ENCODE peak calls at places on chromosomes 12 and 14, in four cellular contexts. U is cardiac muscle cell, E is HepG2, X is aorta. M is an unnamed sample. For H3K9me3 and H3K36me3, the result is how much of the 10 kb centered on the place peaks cover.

GRCh38 chr12:98188649-98189048 is 326.7 kb upstream of the TMPO start:
- DNase-seq in U (peak), E (no peak), X (no peak), M (no peak)

GRCh38 chr12:53290661-53291060 is 4.7 kb upstream of the PFDN5 start:
- DNase-seq in U (no peak), E (no peak), X (no peak), M (no peak)

GRCh38 chr12:93918262-93918661 is 230.1 kb upstream of the PLXNC1 start:
- DNase-seq in U (peak), E (no peak), X (no peak), M (no peak)

GRCh38 chr14:89409961-89410360 is 7.1 kb downstream of the FOXN3 start:
- DNase-seq in U (no peak), E (no peak), X (no peak), M (no peak)

GRCh38 chr12:121829250-121829918 is 25.6 kb downstream of the SETD1B start:
- DNase-seq in U (no peak), E (no peak), X (no peak), M (no peak)

GRCh38 chr14:54781080-54781479 is 121.5 kb downstream of the GCH1 start:
- DNase-seq in U (no peak), E (no peak), X (no peak), M (no peak)

GRCh38 chr12:24562761-24563392 is 386.0 kb downstream of the BCAT1 start:
- DNase-seq in U (peak), E (no peak), X (peak), M (peak)

GRCh38 chr12:48004039-48004940 is at the start of gene COL2A1:
- DNase-seq in U (peak), E (no peak), X (no peak), M (peak)

GRCh38 chr12:34299802-34300193 is 277.5 kb downstream of the ALG10 start:
- DNase-seq in U (no peak), E (no peak), X (peak), M (no peak)
- H3K9me3 ChIP-seq in U (under half), E (under half), X (under half), M (under half)

GRCh38 chr12:68462799-68463198 is 130.6 kb upstream of the MDM1 start:
- DNase-seq in U (no peak), E (no peak), X (no peak), M (no peak)
- H3K4me3 ChIP-seq in U (no peak), E (peak), X (no peak), M (no peak)

GRCh38 chr12:113233967-113234366 is 12.7 kb downstream of the TPCN1 start:
- DNase-seq in U (no peak), E (no peak), X (no peak), M (no peak)

GRCh38 chr12:113231275-113232231 is 10.3 kb downstream of the TPCN1 start:
- DNase-seq in U (peak), E (peak), X (peak), M (no peak)

GRCh38 chr12:113234483-113234882 is 13.2 kb downstream of the TPCN1 start:
- DNase-seq in U (no peak), E (no peak), X (peak), M (no peak)

GRCh38 chr12:113232232-113232615 is 11.0 kb downstream of the TPCN1 start:
- DNase-seq in U (no peak), E (no peak), X (peak), M (no peak)

GRCh38 chr12:113232787-113233585 is 11.7 kb downstream of the TPCN1 start:
- DNase-seq in U (no peak), E (no peak), X (peak), M (no peak)
- H3K36me3 ChIP-seq in U (under half), E (under half), X (under half), M (half or more)

GRCh38 chr12:34212651-34213050 is 190.4 kb downstream of the ALG10 start:
- DNase-seq in U (no peak), E (no peak), X (no peak), M (no peak)
- H3K9me3 ChIP-seq in U (under half), E (under half), X (under half), M (under half)

GRCh38 chr14:68939893-68940613 is 39.0 kb downstream of the ACTN1 start:
- DNase-seq in U (peak), E (peak), X (peak), M (no peak)

GRCh38 chr14:68936980-68937379 is 42.1 kb downstream of the ACTN1 start:
- DNase-seq in U (no peak), E (no peak), X (no peak), M (no peak)

GRCh38 chr14:68937790-68938514 is 41.1 kb downstream of the ACTN1 start:
- DNase-seq in U (no peak), E (no peak), X (peak), M (no peak)

GRCh38 chr14:68939424-68939892 is 39.6 kb downstream of the ACTN1 start:
- DNase-seq in U (no peak), E (no peak), X (no peak), M (no peak)

GRCh38 chr14:68938515-68939423 is 40.3 kb downstream of the ACTN1 start:
- DNase-seq in U (peak), E (peak), X (no peak), M (no peak)
- H3K4me3 ChIP-seq in U (no peak), E (peak), X (no peak), M (no peak)

GRCh38 chr12:52238206-52238840 is 5.3 kb downstream of the KRT7 start:
- DNase-seq in U (peak), E (no peak), X (no peak), M (no peak)

GRCh38 chr12:52241205-52241842 is 8.3 kb downstream of the KRT7 start:
- DNase-seq in U (no peak), E (no peak), X (no peak), M (no peak)

GRCh38 chr12:52238916-52239649 is 6.0 kb downstream of the KRT7 start:
- DNase-seq in U (no peak), E (no peak), X (no peak), M (no peak)

GRCh38 chr12:52242442-52243263 is 9.6 kb downstream of the KRT7 start:
- DNase-seq in U (no peak), E (no peak), X (no peak), M (no peak)

DNA sequence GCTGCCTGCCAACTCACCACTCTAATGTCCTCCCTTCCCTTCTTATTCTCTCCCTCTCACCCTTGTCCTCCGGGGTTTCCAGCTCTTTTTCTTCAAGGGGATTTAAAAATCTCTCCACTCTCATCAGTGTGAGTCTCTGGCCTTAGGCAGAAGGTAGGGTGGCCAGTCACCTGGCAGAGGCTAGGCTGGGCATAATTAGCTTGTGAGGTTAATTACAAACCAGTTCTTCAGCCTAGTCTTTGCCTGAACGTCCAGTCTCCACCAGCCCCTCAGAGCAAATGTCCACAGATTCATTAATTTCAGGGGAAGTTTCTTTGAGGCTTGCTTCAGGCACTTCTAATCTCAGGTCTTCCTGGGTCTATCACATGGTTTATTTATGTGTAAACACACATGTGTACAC is 6.7 kb downstream of the KRT7 start:
- DNase-seq in U (no peak), E (no peak), X (no peak), M (no peak)
- H3K36me3 ChIP-seq in U (under half), E (under half), X (under half), M (under half)

GRCh38 chr14:47422191-47422590 is 253.2 kb downstream of the MDGA2 start:
- DNase-seq in U (no peak), E (no peak), X (no peak), M (no peak)
- H3K9me3 ChIP-seq in U (under half), E (under half), X (under half), M (under half)

DNA sequence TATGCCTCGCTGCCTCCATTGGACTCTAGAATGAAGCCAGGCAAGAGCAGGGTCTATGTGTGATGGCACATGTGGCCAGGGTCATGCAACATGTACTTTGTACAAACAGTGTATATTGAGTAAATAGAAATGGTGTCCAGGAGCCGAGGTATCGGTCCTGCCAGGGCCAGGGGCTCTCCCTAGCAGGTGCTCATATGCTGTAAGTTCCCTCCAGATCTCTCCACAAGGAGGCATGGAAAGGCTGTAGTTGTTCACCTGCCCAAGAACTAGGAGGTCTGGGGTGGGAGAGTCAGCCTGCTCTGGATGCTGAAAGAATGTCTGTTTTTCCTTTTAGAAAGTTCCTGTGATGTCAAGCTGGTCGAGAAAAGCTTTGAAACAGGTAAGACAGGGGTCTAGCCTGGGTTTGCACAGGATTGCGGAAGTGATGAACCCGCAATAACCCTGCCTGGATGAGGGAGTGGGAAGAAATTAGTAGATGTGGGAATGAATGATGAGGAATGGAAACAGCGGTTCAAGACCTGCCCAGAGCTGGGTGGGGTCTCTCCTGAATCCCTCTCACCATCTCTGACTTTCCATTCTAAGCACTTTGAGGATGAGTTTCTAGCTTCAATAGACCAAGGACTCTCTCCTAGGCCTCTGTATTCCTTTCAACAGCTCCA is 39.6 kb downstream of the DAD1 start:
- DNase-seq in U (no peak), E (no peak), X (no peak), M (no peak)
- H3K4me3 ChIP-seq in U (no peak), E (no peak), X (no peak), M (no peak)

GRCh38 chr12:6831021-6831420 is 2.8 kb downstream of the P3H3 start:
- DNase-seq in U (no peak), E (no peak), X (no peak), M (no peak)

GRCh38 chr12:6830286-6830892 is 2.2 kb downstream of the P3H3 start:
- DNase-seq in U (no peak), E (no peak), X (peak), M (no peak)

GRCh38 chr12:6833189-6833890 is 5.1 kb downstream of the P3H3 start:
- DNase-seq in U (no peak), E (no peak), X (no peak), M (no peak)

GRCh38 chr12:6832125-6832524 is 3.9 kb downstream of the P3H3 start:
- DNase-seq in U (no peak), E (no peak), X (no peak), M (no peak)

GRCh38 chr12:6831450-6831995 is 3.3 kb downstream of the P3H3 start:
- DNase-seq in U (no peak), E (no peak), X (no peak), M (no peak)
- H3K36me3 ChIP-seq in U (under half), E (under half), X (under half), M (half or more)

DNA sequence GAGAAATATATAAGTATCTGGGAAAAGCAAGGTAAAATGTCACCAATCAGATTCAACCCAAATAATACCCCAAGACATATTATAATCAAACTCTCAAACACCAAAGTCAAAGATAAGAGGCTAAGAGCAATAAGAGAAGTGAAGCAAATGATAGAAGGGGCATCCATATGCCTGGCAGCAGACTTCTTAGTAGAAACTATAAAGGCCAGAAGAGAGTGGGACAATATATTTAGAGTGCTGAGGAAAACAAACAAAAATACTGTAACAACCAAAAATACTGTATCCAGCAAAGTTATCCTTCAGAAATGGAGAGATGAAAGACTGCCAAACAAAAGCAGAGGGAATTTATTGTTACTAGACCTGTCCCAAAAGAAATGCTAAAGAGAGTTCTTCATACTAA is 25.8 kb downstream of the COX16 start:
- DNase-seq in U (no peak), E (no peak), X (no peak), M (no peak)
- H3K9me3 ChIP-seq in U (under half), E (under half), X (under half), M (under half)